ENCODE peak calls at places on chromosomes 2 and 18, in nine cellular contexts. S is SK-N-SH, Q is GM23338, F is GM23248, K is hepatocyte, T is PC-3, C is MM.1S, J is OCI-LY7, D is neural progenitor cell. Y is an unnamed sample.

GRCh38 chr2:98026292-98026691 is 30.5 kb upstream of the TMEM131 start:
- DNase-seq in S (no peak), Q (no peak), F (no peak), K (no peak), T (no peak), C (no peak), J (no peak), D (no peak), Y (no peak)

GRCh38 chr18:59665057-59666007 is 31.9 kb downstream of the CCBE1 start:
- DNase-seq in S (no peak), Q (no peak), F (peak; percentile 14), K (no peak), T (no peak), C (no peak), J (no peak), D (no peak), Y (no peak)

GRCh38 chr18:74146756-74147155 is 878 bp downstream of the FBXO15 start:
- DNase-seq in S (no peak), Q (no peak), F (peak; percentile 31), K (no peak), T (no peak), C (no peak), J (no peak), D (no peak), Y (no peak)

GRCh38 chr2:169824373-169825333 is at the start of gene METTL5:
- DNase-seq in S (peak; percentile 95), Q (peak; percentile 92), F (peak; percentile 88), K (peak; percentile 92), T (peak; percentile 86), C (peak; percentile 83), J (peak; percentile 85), D (peak; percentile 93), Y (peak; percentile 72)

GRCh38 chr2:33291278-33292013 is 185.0 kb upstream of the RASGRP3 start:
- DNase-seq in S (no peak), Q (no peak), F (peak; percentile 73), K (peak; percentile 24), T (peak; percentile 92), C (no peak), J (no peak), D (no peak), Y (no peak)

GRCh38 chr18:52340466-52341378 is 725 bp downstream of the DCC start:
- DNase-seq in S (no peak), Q (peak; percentile 38), F (no peak), K (no peak), T (no peak), C (no peak), J (no peak), D (peak; percentile 16), Y (no peak)

GRCh38 chr18:37484893-37485834 is 80.4 kb downstream of the CELF4 start:
- DNase-seq in S (no peak), Q (peak; percentile 78), F (peak; percentile 60), K (peak; percentile 83), T (no peak), C (no peak), J (no peak), D (peak; percentile 78), Y (peak; percentile 8)

GRCh38 chr2:200028998-200029397 is 73.6 kb downstream of the MAIP1 start:
- DNase-seq in S (no peak), Q (no peak), F (no peak), K (no peak), T (no peak), C (no peak), J (no peak), D (no peak), Y (no peak)

GRCh38 chr2:201779996-201780673 is 598 bp downstream of the ALS2 start:
- DNase-seq in S (no peak), Q (peak; percentile 23), F (peak; percentile 64), K (peak; percentile 13), T (peak; percentile 14), C (no peak), J (peak; percentile 9), D (no peak), Y (no peak)

GRCh38 chr2:96414161-96414713 is 78.7 kb downstream of the NCAPH start:
- DNase-seq in S (no peak), Q (no peak), F (no peak), K (no peak), T (no peak), C (no peak), J (no peak), D (no peak), Y (no peak)

GRCh38 chr2:203574824-203575223 is 39.7 kb upstream of the RAPH1 start:
- DNase-seq in S (no peak), Q (no peak), F (no peak), K (no peak), T (no peak), C (no peak), J (no peak), D (no peak), Y (no peak)

GRCh38 chr2:235240574-235240973 is 253.3 kb upstream of the AGAP1 start:
- DNase-seq in S (no peak), Q (no peak), F (no peak), K (no peak), T (no peak), C (no peak), J (no peak), D (no peak), Y (no peak)

GRCh38 chr2:23745726-23746105 is 181.2 kb downstream of the ATAD2B start:
- DNase-seq in S (peak; percentile 65), Q (no peak), F (peak; percentile 51), K (peak; percentile 21), T (peak; percentile 24), C (no peak), J (no peak), D (no peak), Y (no peak)

GRCh38 chr2:31528823-31529222 is 51.9 kb downstream of the SRD5A2 start:
- DNase-seq in S (no peak), Q (no peak), F (no peak), K (no peak), T (no peak), C (no peak), J (no peak), D (no peak), Y (no peak)

GRCh38 chr2:43424262-43425207 is 171.3 kb downstream of the THADA start:
- DNase-seq in S (no peak), Q (no peak), F (no peak), K (peak; percentile 20), T (peak; percentile 35), C (no peak), J (no peak), D (no peak), Y (no peak)

GRCh38 chr18:9019135-9019534 is 83.4 kb upstream of the NDUFV2 start:
- DNase-seq in S (no peak), Q (no peak), F (no peak), K (no peak), T (no peak), C (no peak), J (no peak), D (no peak), Y (no peak)

GRCh38 chr18:48868468-48869466 is 82.0 kb downstream of the SMAD7 start:
- DNase-seq in S (no peak), Q (no peak), F (peak; percentile 35), K (peak; percentile 81), T (peak; percentile 10), C (peak; percentile 96), J (peak; percentile 86), D (no peak), Y (no peak)

GRCh38 chr2:190863946-190864345 is 16.7 kb upstream of the GLS start:
- DNase-seq in S (no peak), Q (no peak), F (peak; percentile 51), K (peak; percentile 60), T (no peak), C (peak; percentile 70), J (no peak), D (no peak), Y (no peak)

GRCh38 chr18:44934894-44935293 is 254.2 kb downstream of the SETBP1 start:
- DNase-seq in S (no peak), Q (no peak), F (peak; percentile 27), K (no peak), T (no peak), C (no peak), J (no peak), D (no peak), Y (no peak)

GRCh38 chr18:43322133-43322532 is 44.8 kb upstream of the SYT4 start:
- DNase-seq in S (peak; percentile 4), Q (no peak), F (no peak), K (no peak), T (no peak), C (no peak), J (no peak), D (no peak), Y (no peak)
- TF ChIP-seq EZH2phosphoT487 in S (no peak), Q (no peak), F (no peak), K (no peak), T (no peak), C (no peak), J (no peak), D (no peak), Y (no peak)

GRCh38 chr2:174794851-174795374 is 30.6 kb upstream of the CHRNA1 start:
- DNase-seq in S (no peak), Q (no peak), F (peak; percentile 76), K (no peak), T (no peak), C (no peak), J (no peak), D (no peak), Y (no peak)

GRCh38 chr2:174792309-174793025 is 28.2 kb upstream of the CHRNA1 start:
- DNase-seq in S (no peak), Q (no peak), F (no peak), K (no peak), T (no peak), C (peak; percentile 41), J (no peak), D (no peak), Y (no peak)

GRCh38 chr2:174798801-174799200 is 34.5 kb upstream of the CHRNA1 start:
- DNase-seq in S (no peak), Q (peak; percentile 36), F (no peak), K (no peak), T (no peak), C (no peak), J (no peak), D (no peak), Y (no peak)

GRCh38 chr2:174797792-174798276 is 33.6 kb upstream of the CHRNA1 start:
- DNase-seq in S (no peak), Q (no peak), F (peak; percentile 80), K (no peak), T (no peak), C (no peak), J (no peak), D (no peak), Y (no peak)

GRCh38 chr2:174796319-174796771 is 32.1 kb upstream of the CHRNA1 start:
- DNase-seq in S (no peak), Q (peak; percentile 87), F (peak; percentile 48), K (no peak), T (no peak), C (no peak), J (no peak), D (peak; percentile 91), Y (no peak)
- TF ChIP-seq EZH2phosphoT487 in S (no peak), Q (no peak), F (no peak), K (no peak), T (no peak), C (no peak), J (no peak), D (peak; percentile 50), Y (no peak)

GRCh38 chr2:150674283-150674682 is 186.8 kb upstream of the RND3 start:
- DNase-seq in S (no peak), Q (no peak), F (peak; percentile 73), K (no peak), T (no peak), C (no peak), J (no peak), D (no peak), Y (no peak)
- TF ChIP-seq EZH2phosphoT487 in S (no peak), Q (no peak), F (no peak), K (no peak), T (no peak), C (no peak), J (no peak), D (no peak), Y (no peak)

GRCh38 chr2:193272011-193272410 is 1077.3 kb upstream of the TMEFF2 start:
- DNase-seq in S (no peak), Q (no peak), F (no peak), K (no peak), T (no peak), C (no peak), J (no peak), D (no peak), Y (no peak)
- TF ChIP-seq EZH2phosphoT487 in S (no peak), Q (no peak), F (no peak), K (no peak), T (no peak), C (no peak), J (no peak), D (no peak), Y (no peak)